ENCODE peak calls at places on chromosomes 6 and 20, in six cellular contexts. N is stomach, F is suprapubic skin, O is uterus, G is gastrocnemius medialis, H is IMR-90. Z is an unnamed sample. For H3K36me3 and H3K4me1, the result is how much of the 10 kb centered on the place peaks cover.

GRCh38 chr20:49680475-49680874 is 33.2 kb downstream of the B4GALT5 start:
- DNase-seq in N (no peak), F (no peak), O (no peak), G (no peak), H (no peak), Z (no peak)

GRCh38 chr6:7812623-7813022 is 86.7 kb downstream of the BMP6 start:
- DNase-seq in N (no peak), F (no peak), O (no peak), G (no peak), H (no peak), Z (no peak)

GRCh38 chr20:57428611-57429496 is 37.7 kb downstream of the RBM38 start:
- DNase-seq in N (peak), F (no peak), O (no peak), G (peak), H (no peak), Z (no peak)

GRCh38 chr6:167581637-167582036 is 245.1 kb upstream of the AFDN start:
- DNase-seq in N (no peak), F (no peak), O (no peak), G (no peak), H (no peak), Z (no peak)

GRCh38 chr6:22306741-22307466 is 10.1 kb upstream of the PRL start:
- DNase-seq in N (no peak), F (no peak), O (no peak), G (no peak), H (no peak), Z (no peak)

GRCh38 chr20:35953411-35954199 is 697 bp downstream of the SCAND1 start:
- DNase-seq in N (peak), F (peak), O (no peak), G (peak), H (peak), Z (peak)

GRCh38 chr20:24208652-24209051 is 220.1 kb upstream of the GGTLC1 start:
- DNase-seq in N (no peak), F (no peak), O (no peak), G (no peak), H (no peak), Z (no peak)

GRCh38 chr20:44780226-44780625 is 30.1 kb downstream of the RIMS4 start:
- DNase-seq in N (no peak), F (no peak), O (no peak), G (no peak), H (peak), Z (peak)

GRCh38 chr20:23659989-23660837 is 22.5 kb upstream of the CST3 start:
- DNase-seq in N (no peak), F (no peak), O (no peak), G (peak), H (peak), Z (no peak)

GRCh38 chr6:37137881-37138568 is 31.9 kb upstream of the PIM1 start:
- DNase-seq in N (no peak), F (no peak), O (peak), G (no peak), H (peak), Z (no peak)

GRCh38 chr20:44092551-44093248 is 94.3 kb downstream of the JPH2 start:
- DNase-seq in N (no peak), F (no peak), O (no peak), G (peak), H (peak), Z (no peak)

GRCh38 chr6:114240800-114241199 is 102.0 kb downstream of the HS3ST5 start:
- DNase-seq in N (no peak), F (no peak), O (no peak), G (no peak), H (no peak), Z (no peak)

GRCh38 chr6:137715589-137716045 is 151.4 kb upstream of the TNFAIP3 start:
- DNase-seq in N (no peak), F (no peak), O (no peak), G (no peak), H (peak), Z (no peak)

GRCh38 chr6:13413466-13413862 is 73.9 kb downstream of the GFOD1 start:
- DNase-seq in N (no peak), F (no peak), O (no peak), G (peak), H (peak), Z (no peak)

GRCh38 chr6:101085327-101085726 is 204.2 kb upstream of the ASCC3 start:
- DNase-seq in N (no peak), F (no peak), O (no peak), G (no peak), H (no peak), Z (no peak)

GRCh38 chr6:108093781-108094180 is 19.2 kb upstream of the OSTM1 start:
- DNase-seq in N (no peak), F (no peak), O (no peak), G (no peak), H (no peak), Z (no peak)

GRCh38 chr6:49001856-49002255 is 461.2 kb downstream of the MMUT start:
- DNase-seq in N (no peak), F (no peak), O (no peak), G (no peak), H (peak), Z (peak)

GRCh38 chr6:45483501-45483900 is 105.8 kb upstream of the SUPT3H start:
- DNase-seq in N (no peak), F (no peak), O (no peak), G (no peak), H (peak), Z (no peak)

GRCh38 chr6:79157961-79158644 is 76.4 kb downstream of the HMGN3 start:
- DNase-seq in N (no peak), F (no peak), O (no peak), G (no peak), H (no peak), Z (no peak)

GRCh38 chr6:153947817-153948447 is 91.1 kb upstream of the OPRM1 start:
- DNase-seq in N (no peak), F (no peak), O (no peak), G (no peak), H (no peak), Z (no peak)

GRCh38 chr6:136087986-136088385 is 162.1 kb downstream of the MTFR2 start:
- DNase-seq in N (no peak), F (no peak), O (no peak), G (no peak), H (peak), Z (no peak)

GRCh38 chr20:22402990-22403859 is 181.1 kb downstream of the FOXA2 start:
- DNase-seq in N (no peak), F (no peak), O (no peak), G (no peak), H (no peak), Z (no peak)

GRCh38 chr6:162237331-162237730 is 490.2 kb downstream of the PRKN start:
- DNase-seq in N (no peak), F (no peak), O (no peak), G (no peak), H (no peak), Z (no peak)

GRCh38 chr20:32333988-32334885 is 23.9 kb upstream of the ASXL1 start:
- DNase-seq in N (peak), F (peak), O (no peak), G (peak), H (no peak), Z (peak)

GRCh38 chr6:168596316-168596715 is 155.3 kb downstream of the SMOC2 start:
- DNase-seq in N (no peak), F (no peak), O (no peak), G (no peak), H (no peak), Z (no peak)

GRCh38 chr6:44668976-44669934 is 281.7 kb downstream of the CDC5L start:
- DNase-seq in N (no peak), F (no peak), O (no peak), G (no peak), H (no peak), Z (no peak)

GRCh38 chr6:157599191-157599590 is 218.2 kb downstream of the ZDHHC14 start:
- DNase-seq in N (no peak), F (no peak), O (no peak), G (no peak), H (no peak), Z (no peak)

GRCh38 chr20:17202668-17203067 is 24.2 kb upstream of the PCSK2 start:
- DNase-seq in N (no peak), F (no peak), O (no peak), G (no peak), H (no peak), Z (no peak)

GRCh38 chr6:165899592-165899991 is 236.6 kb upstream of the PDE10A start:
- DNase-seq in N (no peak), F (no peak), O (no peak), G (no peak), H (no peak), Z (no peak)

GRCh38 chr6:20707870-20708269 is 173.6 kb downstream of the CDKAL1 start:
- DNase-seq in N (no peak), F (no peak), O (no peak), G (no peak), H (no peak), Z (no peak)

GRCh38 chr6:160520043-160520904 is 143.8 kb downstream of the LPA start:
- DNase-seq in N (peak), F (peak), O (peak), G (peak), H (peak), Z (peak)

GRCh38 chr6:52362443-52363221 is 681 bp downstream of the PAQR8 start:
- DNase-seq in N (peak), F (peak), O (peak), G (no peak), H (no peak), Z (peak)

GRCh38 chr20:40695214-40695613 is 6.2 kb upstream of the MAFB start:
- DNase-seq in N (no peak), F (no peak), O (no peak), G (no peak), H (no peak), Z (no peak)

GRCh38 chr20:15076785-15077184 is 739.4 kb upstream of the FLRT3 start:
- DNase-seq in N (no peak), F (no peak), O (no peak), G (no peak), H (no peak), Z (no peak)

GRCh38 chr6:149484733-149485700 is at the start of gene ZC3H12D:
- DNase-seq in N (peak), F (peak), O (no peak), G (peak), H (peak), Z (peak)

GRCh38 chr6:19719691-19720127 is 117.5 kb upstream of the ID4 start:
- DNase-seq in N (no peak), F (no peak), O (no peak), G (no peak), H (peak), Z (no peak)

GRCh38 chr6:96913621-96914020 is 10.9 kb upstream of the KLHL32 start:
- DNase-seq in N (no peak), F (no peak), O (no peak), G (no peak), H (no peak), Z (no peak)

GRCh38 chr6:166611631-166612030 is 15.4 kb downstream of the RPS6KA2 start:
- DNase-seq in N (no peak), F (no peak), O (no peak), G (no peak), H (no peak), Z (no peak)

GRCh38 chr6:124870611-124871201 is 91.5 kb upstream of the RNF217 start:
- DNase-seq in N (no peak), F (no peak), O (no peak), G (no peak), H (peak), Z (no peak)

GRCh38 chr6:75206338-75207210 is 721 bp upstream of the COL12A1 start:
- DNase-seq in N (no peak), F (no peak), O (peak), G (peak), H (no peak), Z (no peak)

GRCh38 chr20:29086938-29087337 is 2170.5 kb upstream of the DEFB115 start:
- DNase-seq in N (no peak), F (no peak), O (no peak), G (no peak), H (no peak), Z (no peak)
- H3K36me3 ChIP-seq in N (under half), F (under half), O (under half), G (under half), H (under half), Z (under half)

GRCh38 chr6:158708239-158708638 is 58.4 kb downstream of the SYTL3 start:
- DNase-seq in N (peak), F (no peak), O (peak), G (no peak), H (peak), Z (peak)

GRCh38 chr6:158706369-158706982 is 56.6 kb downstream of the SYTL3 start:
- DNase-seq in N (peak), F (no peak), O (peak), G (peak), H (peak), Z (peak)

GRCh38 chr6:158709809-158710208 is 60.0 kb downstream of the SYTL3 start:
- DNase-seq in N (no peak), F (no peak), O (no peak), G (no peak), H (no peak), Z (no peak)

GRCh38 chr6:158707120-158707519 is 57.3 kb downstream of the SYTL3 start:
- DNase-seq in N (peak), F (no peak), O (no peak), G (peak), H (peak), Z (peak)

GRCh38 chr6:158707826-158708225 is 58.0 kb downstream of the SYTL3 start:
- DNase-seq in N (peak), F (no peak), O (no peak), G (no peak), H (no peak), Z (no peak)
- TF ChIP-seq POLR2A in N (no peak), F (no peak), O (no peak), G (no peak), H (no peak), Z (no peak)

GRCh38 chr20:10636326-10636818 is 37.4 kb downstream of the JAG1 start:
- DNase-seq in N (no peak), F (no peak), O (no peak), G (no peak), H (peak), Z (no peak)
- H3K4me1 ChIP-seq in N (half or more), F (half or more), O (under half), G (under half), H (under half), Z (under half)

GRCh38 chr20:64082821-64083379 is 1.3 kb downstream of the LKAAEAR1 start:
- DNase-seq in N (no peak), F (no peak), O (no peak), G (no peak), H (no peak), Z (no peak)
- H3K36me3 ChIP-seq in N (under half), F (under half), O (under half), G (under half), H (under half), Z (under half)

Z was measured in adrenal gland.